ENCODE peak calls at places on chromosomes 11 and 22, in nine cellular contexts. H is SK-MEL-5; F is AG09309; W is stimulated activated CD8-positive, alpha-beta memory T cell treated with anti-CD3 and anti-CD28 coated beads, Interleukin-4, amount 100 ng/mL, for 48 hours; L is NCI-H2081; J is myocyte; A is effector CD4-positive, alpha-beta T cell; E is T-helper 2 cell; T is fibroblast of lung. Y is an unnamed sample.

GRCh38 chr11:128036006-128036405 is 551.4 kb downstream of the ETS1 start:
- DNase-seq in H (no peak), F (no peak), W (no peak), L (no peak), J (no peak), A (no peak), E (no peak), T (no peak), Y (no peak)

GRCh38 chr11:819943-820649 is 1.4 kb downstream of the PNPLA2 start:
- DNase-seq in H (peak), F (no peak), W (peak), L (peak), J (peak), A (peak), E (peak), T (peak), Y (peak)

GRCh38 chr22:43528601-43529360 is 117.0 kb downstream of the MPPED1 start:
- DNase-seq in H (no peak), F (no peak), W (no peak), L (no peak), J (no peak), A (no peak), E (no peak), T (no peak), Y (no peak)

GRCh38 chr11:65382804-65383368 is 440 bp upstream of the SLC25A45 start:
- DNase-seq in H (no peak), F (no peak), W (peak), L (peak), J (peak), A (no peak), E (no peak), T (no peak), Y (no peak)

GRCh38 chr11:61776561-61777075 is 15.8 kb downstream of the TMEM258 start:
- DNase-seq in H (peak), F (no peak), W (peak), L (peak), J (peak), A (peak), E (peak), T (peak), Y (peak)

GRCh38 chr11:2801711-2802388 is 83.7 kb downstream of the CDKN1C start:
- DNase-seq in H (no peak), F (no peak), W (no peak), L (no peak), J (no peak), A (peak), E (peak), T (no peak), Y (no peak)

GRCh38 chr11:131674051-131674755 is 303.8 kb downstream of the NTM start:
- DNase-seq in H (peak), F (peak), W (peak), L (peak), J (peak), A (no peak), E (no peak), T (peak), Y (peak)

GRCh38 chr11:87301785-87302540 is 264.2 kb downstream of the TMEM135 start:
- DNase-seq in H (peak), F (no peak), W (no peak), L (no peak), J (peak), A (no peak), E (no peak), T (no peak), Y (peak)

GRCh38 chr22:49150801-49151221 is 676.9 kb downstream of the BRD1 start:
- DNase-seq in H (no peak), F (no peak), W (no peak), L (no peak), J (no peak), A (no peak), E (no peak), T (no peak), Y (no peak)

GRCh38 chr11:44931466-44931865 is 19.2 kb downstream of the TP53I11 start:
- DNase-seq in H (no peak), F (no peak), W (no peak), L (no peak), J (no peak), A (no peak), E (no peak), T (no peak), Y (no peak)

Y was measured in LHCN-M2.